ENCODE peak calls at places on chromosomes 7 and 10, in five cellular contexts. Y is MV-4-11, R is type B pancreatic cell, K is heart left ventricle, V is HL-60. M is an unnamed sample.

GRCh38 chr10:2456834-2457233 is 610.5 kb upstream of the PFKP start:
- DNase-seq in Y (no peak), R (no peak), K (no peak), V (no peak), M (no peak)

GRCh38 chr10:117132751-117133231 is 5.3 kb downstream of the VAX1 start:
- DNase-seq in Y (no peak), R (peak), K (no peak), V (no peak), M (no peak)

GRCh38 chr7:86574006-86574405 is 69.7 kb upstream of the GRM3 start:
- DNase-seq in Y (no peak), R (no peak), K (no peak), V (no peak), M (no peak)

GRCh38 chr7:86914468-86915054 is 144.9 kb downstream of the ELAPOR2 start:
- DNase-seq in Y (no peak), R (no peak), K (no peak), V (no peak), M (no peak)

GRCh38 chr10:112793197-112793921 is 156.7 kb upstream of the TCF7L2 start:
- DNase-seq in Y (no peak), R (no peak), K (no peak), V (no peak), M (no peak)

GRCh38 chr10:121494296-121494695 is 103.9 kb downstream of the FGFR2 start:
- DNase-seq in Y (no peak), R (no peak), K (no peak), V (no peak), M (no peak)

GRCh38 chr10:28533571-28534304 is 820 bp downstream of the WAC start:
- DNase-seq in Y (peak), R (peak), K (peak), V (peak), M (peak)

GRCh38 chr7:69939317-69939716 is 341.0 kb downstream of the AUTS2 start:
- DNase-seq in Y (no peak), R (no peak), K (no peak), V (no peak), M (no peak)

GRCh38 chr7:155201325-155202087 is 96.2 kb upstream of the INSIG1 start:
- DNase-seq in Y (no peak), R (no peak), K (no peak), V (no peak), M (no peak)

M was measured in caudate nucleus.